ENCODE peak calls at places on chromosomes 6 and 20, in four cellular contexts. L is SK-N-SH, M is GM23338, H is GM23248. T is an unnamed sample.
A peak's percentile ranks its signal among the peaks of the same experiment; 100 is the strongest.

GRCh38 chr6:76876922-76877553 is 586.3 kb downstream of the HTR1B start:
- DNase-seq in L (peak; percentile 56), M (peak; percentile 96), H (peak; percentile 24), T (no peak)

GRCh38 chr6:138562691-138563090 is 63.4 kb upstream of the NHSL1 start:
- DNase-seq in L (no peak), M (no peak), H (no peak), T (no peak)

GRCh38 chr6:167127785-167128531 is 5.1 kb downstream of the CCR6 start:
- DNase-seq in L (no peak), M (no peak), H (no peak), T (no peak)

GRCh38 chr20:10047427-10047826 is 12.6 kb downstream of the ANKEF1 start:
- DNase-seq in L (peak; percentile 27), M (peak; percentile 80), H (peak; percentile 4), T (no peak)

GRCh38 chr6:11130605-11131004 is 19.1 kb upstream of the ERVFRD-1 start:
- DNase-seq in L (no peak), M (no peak), H (no peak), T (no peak)

GRCh38 chr6:113461153-113461897 is 395.8 kb upstream of the MARCKS start:
- DNase-seq in L (no peak), M (peak; percentile 35), H (peak; percentile 36), T (no peak)

GRCh38 chr20:61933951-61934715 is 131.5 kb downstream of the TAF4 start:
- DNase-seq in L (no peak), M (peak; percentile 63), H (no peak), T (no peak)

GRCh38 chr20:22456109-22456508 is 128.3 kb downstream of the FOXA2 start:
- DNase-seq in L (no peak), M (peak; percentile 88), H (no peak), T (no peak)

GRCh38 chr20:17619351-17620093 is 49.6 kb downstream of the DSTN start:
- DNase-seq in L (peak; percentile 4), M (no peak), H (no peak), T (no peak)

GRCh38 chr20:20931632-20932031 is 174.5 kb downstream of the LINC00237 start:
- DNase-seq in L (no peak), M (no peak), H (no peak), T (no peak)

GRCh38 chr20:23451956-23452487 is 654 bp downstream of the CST11 start:
- DNase-seq in L (no peak), M (no peak), H (no peak), T (no peak)

GRCh38 chr6:84554706-84555105 is 209.7 kb downstream of the TBX18 start:
- DNase-seq in L (no peak), M (no peak), H (no peak), T (no peak)

GRCh38 chr6:84551797-84552196 is 212.6 kb downstream of the TBX18 start:
- DNase-seq in L (no peak), M (peak; percentile 13), H (no peak), T (no peak)

GRCh38 chr6:84553527-84553926 is 210.9 kb downstream of the TBX18 start:
- DNase-seq in L (no peak), M (no peak), H (no peak), T (no peak)

GRCh38 chr6:84556541-84557335 is 207.7 kb downstream of the TBX18 start:
- DNase-seq in L (no peak), M (no peak), H (no peak), T (no peak)

GRCh38 chr6:84554069-84554468 is 210.3 kb downstream of the TBX18 start:
- DNase-seq in L (no peak), M (no peak), H (peak; percentile 68), T (no peak)
- TF ChIP-seq EZH2phosphoT487 in L (no peak), M (no peak), H (no peak), T (no peak)

GRCh38 chr6:43308101-43308989 is at the start of gene CRIP3:
- DNase-seq in L (no peak), M (peak; percentile 95), H (peak; percentile 80), T (peak; percentile 56)
- TF ChIP-seq EZH2phosphoT487 in L (no peak), M (no peak), H (no peak), T (no peak)

DNA sequence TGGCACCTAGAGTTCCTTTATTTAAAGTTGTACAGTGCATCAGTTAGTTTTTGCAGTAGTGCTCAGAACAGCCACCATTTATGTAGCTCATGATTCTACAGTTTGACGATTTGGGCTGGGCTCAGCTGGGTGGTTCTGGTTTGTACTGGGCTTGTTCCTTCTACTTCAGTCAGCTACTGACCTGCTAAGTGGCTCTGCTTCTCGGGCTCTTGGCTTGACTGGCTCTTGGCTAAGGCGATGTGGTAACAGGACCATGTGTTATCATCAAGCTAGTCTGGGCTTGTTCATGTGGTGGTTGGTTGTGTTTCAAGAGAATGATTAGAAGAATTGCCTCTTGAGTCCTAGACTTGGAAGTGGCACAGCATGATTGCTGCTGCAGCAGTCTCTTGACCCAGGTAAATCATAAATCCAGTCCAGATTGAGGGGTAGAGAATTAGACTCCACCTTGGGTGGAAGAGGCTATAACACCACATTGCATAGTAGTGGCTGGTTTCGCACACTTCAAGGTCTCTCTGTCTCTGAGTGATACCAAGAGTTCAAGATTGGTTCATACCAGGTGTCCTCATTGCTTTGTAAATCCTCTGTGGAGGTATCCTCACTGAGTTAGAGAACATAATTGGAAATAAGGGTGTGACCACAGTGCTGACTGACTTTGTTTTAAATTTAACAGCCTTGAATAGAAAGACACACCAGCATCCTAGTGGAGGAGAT is 253.0 kb downstream of the ARID1B start:
- DNase-seq in L (no peak), M (no peak), H (no peak), T (no peak)
- TF ChIP-seq EZH2phosphoT487 in L (no peak), M (no peak), H (no peak), T (no peak)

GRCh38 chr6:169938262-169938701 is 186.9 kb downstream of the ERMARD start:
- DNase-seq in L (no peak), M (no peak), H (no peak), T (no peak)
- TF ChIP-seq EZH2phosphoT487 in L (no peak), M (no peak), H (no peak), T (no peak)

DNA sequence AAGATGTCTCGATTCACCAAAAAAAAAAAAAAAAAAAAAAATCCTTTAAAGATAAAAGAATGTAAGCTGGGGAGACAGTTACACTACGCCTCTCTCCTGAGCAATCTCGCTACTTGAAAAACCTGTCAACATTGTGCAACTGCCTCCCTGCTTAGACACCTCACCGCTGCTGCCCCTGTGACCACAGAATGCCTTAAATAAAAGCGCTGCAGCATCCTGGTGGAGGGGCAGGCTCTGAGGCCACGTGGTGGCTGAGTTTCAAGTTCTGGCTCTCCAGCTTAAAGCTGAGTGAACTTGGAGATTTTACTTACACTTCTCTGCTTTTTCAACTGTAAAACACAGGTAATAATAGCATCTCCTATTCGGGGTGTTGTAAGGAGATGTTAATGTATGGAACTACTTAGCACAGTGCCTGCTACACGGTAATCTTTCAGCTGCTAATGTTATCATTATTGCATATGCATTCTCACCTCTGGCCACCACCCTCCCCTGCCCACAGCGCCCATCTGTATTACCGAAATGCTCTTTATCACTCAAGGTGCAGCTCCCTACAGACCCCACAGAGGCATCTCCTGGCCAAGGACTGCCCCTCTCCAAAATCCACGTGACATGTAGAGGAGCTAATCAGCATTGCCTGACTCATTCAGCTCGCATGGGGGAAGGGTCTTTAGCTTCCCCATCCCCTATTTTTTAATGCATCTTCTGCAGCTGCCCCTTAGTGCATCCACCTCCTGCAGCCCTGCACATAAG is 42.0 kb downstream of the SLC22A23 start:
- DNase-seq in L (no peak), M (peak; percentile 76), H (no peak), T (no peak)
- TF ChIP-seq EZH2phosphoT487 in L (no peak), M (no peak), H (no peak), T (no peak)

GRCh38 chr6:159899994-159900745 is 9.4 kb downstream of the MAS1 start:
- DNase-seq in L (no peak), M (no peak), H (peak; percentile 81), T (no peak)
- TF ChIP-seq EZH2phosphoT487 in L (no peak), M (no peak), H (no peak), T (no peak)

DNA sequence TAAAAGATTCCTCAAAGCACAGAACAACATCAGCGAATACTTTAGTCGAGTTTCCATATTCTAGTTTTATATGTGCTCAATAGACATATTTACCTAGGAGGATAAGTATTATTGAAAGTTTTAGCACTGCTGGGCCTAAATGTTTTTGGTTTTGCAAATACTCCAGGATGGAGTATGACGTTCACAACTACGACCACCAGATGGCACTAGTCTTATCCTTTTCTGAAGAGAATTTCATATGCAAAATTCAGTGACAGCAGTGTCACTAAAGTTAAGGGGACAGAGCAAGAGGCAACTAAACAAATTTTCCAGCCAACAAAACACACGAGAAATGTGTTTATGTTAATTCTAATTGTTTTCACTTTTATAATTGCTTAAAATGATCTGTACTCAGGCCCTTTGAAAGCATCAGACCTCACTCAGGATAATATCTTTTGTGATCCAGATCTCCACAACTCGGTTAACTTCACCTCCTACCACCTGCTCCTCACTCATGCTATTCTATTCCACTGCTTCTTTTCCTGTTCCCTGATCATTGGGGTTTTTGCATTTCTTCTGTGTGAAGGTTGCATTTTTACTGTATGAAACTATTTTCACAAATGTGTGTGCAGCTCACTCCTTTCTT is 220.8 kb downstream of the TRDN start:
- DNase-seq in L (peak; percentile 12), M (peak; percentile 89), H (peak; percentile 67), T (peak; percentile 65)
- TF ChIP-seq EZH2phosphoT487 in L (no peak), M (no peak), H (no peak), T (no peak)

GRCh38 chr6:7763896-7764295 is 38.0 kb downstream of the BMP6 start:
- DNase-seq in L (no peak), M (no peak), H (no peak), T (no peak)

GRCh38 chr6:7762758-7763157 is 36.9 kb downstream of the BMP6 start:
- DNase-seq in L (no peak), M (no peak), H (no peak), T (no peak)

GRCh38 chr6:7761047-7761446 is 35.1 kb downstream of the BMP6 start:
- DNase-seq in L (no peak), M (no peak), H (peak; percentile 81), T (no peak)

GRCh38 chr6:7759319-7759718 is 33.4 kb downstream of the BMP6 start:
- DNase-seq in L (no peak), M (no peak), H (no peak), T (no peak)

GRCh38 chr6:7758456-7758855 is 32.6 kb downstream of the BMP6 start:
- DNase-seq in L (no peak), M (no peak), H (peak; percentile 95), T (no peak)
- TF ChIP-seq EZH2phosphoT487 in L (no peak), M (no peak), H (peak; percentile 61), T (no peak)

DNA sequence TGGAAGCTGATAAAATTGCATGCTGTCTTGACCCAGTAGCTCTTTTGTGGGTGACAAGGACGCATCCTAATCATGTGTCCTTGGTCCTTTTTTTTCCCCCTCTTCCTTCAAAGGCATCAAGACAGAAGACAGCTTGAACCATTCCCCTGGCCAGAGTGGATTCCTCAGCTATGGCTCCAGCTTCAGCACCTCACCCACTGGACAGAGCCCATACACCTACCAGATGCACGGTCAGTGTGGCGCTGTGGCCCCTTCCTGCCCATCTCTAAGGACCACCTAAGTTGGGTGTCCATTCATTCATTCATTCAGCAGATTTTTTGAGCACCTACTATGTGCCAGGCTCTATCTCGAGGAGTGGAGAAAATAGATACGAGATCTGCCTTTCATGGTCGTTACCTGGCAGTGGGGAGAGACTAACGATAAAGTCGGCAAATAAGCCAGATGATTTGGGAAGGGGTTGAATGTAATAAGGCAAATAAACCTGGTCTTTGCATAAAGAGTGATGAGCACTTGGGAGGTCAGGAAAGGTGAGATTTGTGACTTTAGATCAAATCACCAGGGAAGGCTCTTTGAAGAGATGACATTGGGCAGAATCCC is 121.5 kb downstream of the EYA2 start:
- DNase-seq in L (no peak), M (no peak), H (no peak), T (no peak)
- TF ChIP-seq EZH2phosphoT487 in L (no peak), M (no peak), H (no peak), T (no peak)